ENCODE peak calls at places on chromosomes 1 and 21, in six cellular contexts. A, D, X, M, R and Z are unnamed samples.

GRCh38 chr1:90959352-90960206 is 62.3 kb downstream of the ZNF644 start:
- DNase-seq in X (no peak), A (peak; percentile 47), R (no peak), D (no peak), M (no peak), Z (no peak)

GRCh38 chr1:8984203-8984602 is 38.5 kb downstream of the CA6 start:
- DNase-seq in D (no peak), X (no peak), R (no peak), A (no peak), M (no peak), Z (no peak)

GRCh38 chr1:174968750-174969244 is 30.9 kb upstream of the CACYBP start:
- DNase-seq in A (peak; percentile 57), D (no peak), M (no peak), R (no peak), X (no peak), Z (no peak)

GRCh38 chr1:114076308-114076707 is 77.4 kb downstream of the SYT6 start:
- DNase-seq in R (no peak), D (no peak), X (no peak), A (no peak), M (no peak), Z (no peak)

GRCh38 chr1:198598796-198599321 is 40.0 kb upstream of the PTPRC start:
- DNase-seq in X (no peak), R (no peak), M (no peak), D (no peak), A (no peak), Z (no peak)

GRCh38 chr21:15293251-15293650 is 228.5 kb upstream of the NRIP1 start:
- DNase-seq in D (no peak), A (peak; percentile 82), R (peak; percentile 58), X (no peak), M (no peak), Z (no peak)

GRCh38 chr1:1075148-1075935 is 1.2 kb upstream of the RNF223 start:
- DNase-seq in X (no peak), M (no peak), R (no peak), D (no peak), A (no peak), Z (no peak)

GRCh38 chr21:41830145-41830707 is 48.9 kb downstream of the PRDM15 start:
- DNase-seq in D (no peak), M (no peak), A (no peak), X (no peak), R (no peak), Z (no peak)

GRCh38 chr1:94332952-94333351 is 85.2 kb upstream of the ABCD3 start:
- DNase-seq in R (no peak), M (no peak), D (no peak), A (peak; percentile 72), X (no peak), Z (no peak)

GRCh38 chr1:67610450-67610849 is 74.6 kb upstream of the GADD45A start:
- DNase-seq in X (no peak), R (no peak), D (no peak), M (no peak), A (no peak), Z (no peak)

GRCh38 chr1:220690140-220691038 is at the start of gene C1orf115:
- DNase-seq in X (peak; percentile 90), D (peak; percentile 47), A (peak; percentile 13), M (peak; percentile 44), R (peak; percentile 83), Z (peak; percentile 22)

GRCh38 chr1:228490120-228491078 is 3.2 kb downstream of the RNF187 start:
- DNase-seq in A (peak; percentile 53), D (no peak), X (no peak), M (no peak), R (peak; percentile 81), Z (peak; percentile 43)

GRCh38 chr1:36433102-36433501 is 17.1 kb downstream of the OSCP1 start:
- DNase-seq in D (no peak), A (no peak), R (no peak), M (no peak), X (no peak), Z (no peak)

GRCh38 chr21:43590220-43590619 is 69.1 kb downstream of the HSF2BP start:
- DNase-seq in R (no peak), M (no peak), A (no peak), X (no peak), D (no peak), Z (no peak)

GRCh38 chr21:41366522-41367151 is 4.8 kb downstream of the MX2 start:
- DNase-seq in D (no peak), A (peak; percentile 73), M (no peak), X (no peak), R (peak; percentile 61), Z (no peak)

GRCh38 chr21:39007532-39007931 is 175.7 kb downstream of the PSMG1 start:
- DNase-seq in X (no peak), D (no peak), M (no peak), A (no peak), R (no peak), Z (no peak)

GRCh38 chr21:39006653-39007417 is 176.4 kb downstream of the PSMG1 start:
- DNase-seq in A (no peak), R (peak; percentile 87), D (peak; percentile 73), M (no peak), X (peak; percentile 81), Z (no peak)

GRCh38 chr21:39009587-39010225 is 173.5 kb downstream of the PSMG1 start:
- DNase-seq in A (no peak), R (no peak), M (no peak), X (no peak), D (no peak), Z (no peak)

GRCh38 chr21:39010629-39011404 is 172.4 kb downstream of the PSMG1 start:
- DNase-seq in X (no peak), A (no peak), R (no peak), D (no peak), M (no peak), Z (no peak)

GRCh38 chr21:39007985-39008384 is 175.3 kb downstream of the PSMG1 start:
- DNase-seq in X (no peak), R (no peak), D (no peak), M (no peak), A (no peak), Z (no peak)
- H3K27ac ChIP-seq in X (no peak overlapping the region), R (no peak overlapping the region), D (peak overlapping the region; percentile 63), M (no peak overlapping the region), A (no peak overlapping the region), Z (peak overlapping the region; percentile 82)

GRCh38 chr1:110960777-110961420 is 2.8 kb downstream of the LRIF1 start:
- DNase-seq in X (no peak), A (no peak), R (no peak), D (no peak), M (no peak), Z (no peak)

GRCh38 chr1:110961902-110962301 is 1.8 kb downstream of the LRIF1 start:
- DNase-seq in D (no peak), X (no peak), R (no peak), A (no peak), M (no peak), Z (no peak)

GRCh38 chr1:110964400-110964903 is 730 bp upstream of the LRIF1 start:
- DNase-seq in R (no peak), M (no peak), D (no peak), X (no peak), A (no peak), Z (no peak)

GRCh38 chr1:110963666-110964399 is at the start of gene LRIF1:
- DNase-seq in A (peak; percentile 99), X (peak; percentile 100), M (peak; percentile 98), D (peak; percentile 98), R (peak; percentile 100), Z (peak; percentile 99)

DNA sequence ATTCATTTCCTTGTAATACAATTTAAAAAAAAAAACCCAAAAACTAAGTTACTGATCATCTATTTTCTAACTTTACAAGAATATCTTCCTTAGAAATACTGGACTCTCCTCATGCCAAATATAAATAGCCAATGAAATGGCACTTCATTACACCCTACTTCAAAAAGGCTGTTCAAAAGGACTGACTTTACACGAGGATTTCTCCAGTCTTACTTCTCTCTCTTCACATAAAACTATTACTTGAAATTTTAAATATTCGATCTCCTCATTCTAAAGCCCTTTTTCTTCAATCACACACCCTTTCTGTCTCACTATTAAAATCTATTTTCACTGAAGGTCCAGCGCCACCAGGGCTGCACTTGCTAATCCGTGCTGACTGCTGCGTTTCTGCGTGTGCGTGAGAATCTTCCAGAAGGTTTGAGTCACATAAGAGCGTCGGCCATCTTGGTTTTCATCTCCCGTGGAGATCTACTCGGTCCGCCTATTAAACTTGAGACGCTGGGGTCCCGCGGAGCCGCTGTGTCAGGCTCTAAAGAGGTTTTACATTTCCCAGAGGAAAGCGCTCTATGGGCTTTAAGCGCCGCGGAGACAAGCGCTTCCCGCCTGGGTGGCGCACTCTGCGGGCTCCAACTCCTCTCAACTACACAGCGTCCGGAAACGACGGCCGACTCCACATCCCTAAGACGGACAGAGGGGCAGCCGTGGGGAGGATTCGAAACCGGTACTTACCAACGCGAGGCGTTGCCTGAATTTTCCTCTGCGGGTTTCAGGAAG is 643 bp downstream of the LRIF1 start:
- DNase-seq in M (peak; percentile 29), R (peak; percentile 71), D (peak; percentile 30), X (peak; percentile 73), A (peak; percentile 89), Z (peak; percentile 45)
- TF ChIP-seq POLR2A in M (no peak), R (no peak), D (no peak), X (no peak), A (no peak), Z (no peak)

DNA sequence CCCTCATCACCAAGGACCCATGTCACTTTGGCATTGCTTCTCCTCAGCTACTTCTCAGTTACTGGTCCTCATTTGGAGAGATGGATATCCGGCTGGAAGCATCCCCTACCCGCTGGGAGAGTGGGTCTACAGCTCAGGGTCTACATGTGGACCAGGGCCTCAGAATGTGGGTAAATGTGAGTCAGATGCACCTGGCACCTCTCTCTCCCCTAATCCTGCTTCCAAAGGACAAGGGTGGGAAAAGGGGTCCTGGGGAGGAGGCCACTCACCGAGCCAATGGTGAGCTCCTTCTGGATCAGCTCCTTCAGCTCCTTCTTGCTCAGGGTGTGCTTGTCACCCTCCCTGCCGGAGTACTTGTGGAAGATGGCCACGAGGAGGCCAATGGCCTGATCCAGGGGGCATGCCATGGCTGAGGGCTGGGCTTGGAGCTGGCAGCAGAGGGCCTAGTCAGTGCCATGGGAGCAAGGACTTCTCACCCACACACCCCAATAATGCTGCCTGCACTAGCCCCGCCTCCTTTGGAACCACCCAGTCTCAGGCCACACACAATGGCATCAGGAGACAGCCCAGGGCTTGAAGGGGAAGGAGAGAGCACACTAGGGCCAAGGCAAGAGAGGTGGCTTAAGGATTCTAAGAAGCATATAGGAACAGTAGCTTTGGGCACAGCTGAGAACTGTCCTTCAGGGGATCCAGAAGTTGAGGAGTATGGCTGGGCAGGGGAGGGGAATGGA is 693 bp downstream of the S100A6 start:
- DNase-seq in X (peak; percentile 67), A (no peak), D (peak; percentile 81), R (peak; percentile 82), M (no peak), Z (peak; percentile 51)
- TF ChIP-seq CTCF in X (no peak), A (no peak), D (no peak), R (peak; percentile 6), M (no peak), Z (no peak)

DNA sequence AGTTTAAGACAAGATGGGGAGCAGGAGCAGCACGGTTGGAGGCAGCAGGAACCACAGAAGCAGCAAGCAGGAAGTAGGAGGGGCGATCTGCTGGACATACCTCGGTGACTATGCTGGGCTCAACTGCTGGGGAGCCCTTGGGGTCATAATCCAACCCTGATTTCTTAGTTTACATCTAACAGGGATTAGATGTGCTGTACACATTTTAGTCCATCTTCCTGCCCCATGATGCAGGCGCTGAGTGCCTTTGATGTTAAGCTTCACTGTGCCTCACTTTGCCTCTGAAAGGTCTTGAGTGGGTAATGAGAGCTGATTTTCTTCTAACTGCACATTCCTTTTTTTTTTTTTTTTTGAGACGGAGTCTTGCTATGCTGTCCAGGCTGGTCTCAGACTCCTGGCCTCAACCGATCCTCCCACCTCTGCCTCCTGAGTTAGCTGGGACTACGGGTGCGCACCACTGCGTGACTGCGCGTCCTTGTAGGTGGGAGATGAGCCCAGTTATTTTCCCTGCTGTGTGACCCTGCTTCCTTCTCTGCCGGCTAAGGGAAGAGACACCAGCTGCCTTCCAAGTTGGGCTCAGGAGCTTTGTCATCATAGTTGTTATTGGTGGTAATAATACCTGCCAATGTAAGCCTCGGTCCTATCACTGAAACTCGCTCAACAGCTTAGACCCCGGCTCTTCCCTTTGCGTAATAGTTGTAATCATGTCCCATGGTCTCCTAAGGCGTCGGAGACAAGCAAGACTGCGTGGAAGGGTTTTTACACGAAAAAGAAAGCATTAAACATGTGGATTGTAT is 1.1 kb upstream of the RCAN3 start:
- DNase-seq in X (no peak), A (no peak), M (no peak), R (no peak), D (no peak), Z (no peak)
- H3K27ac ChIP-seq in X (no peak overlapping the region), A (no peak overlapping the region), M (no peak overlapping the region), R (no peak overlapping the region), D (no peak overlapping the region), Z (peak overlapping the region; percentile 60)